ENCODE peak calls at places on chromosome 14, in four cellular contexts. One of them, this sample, is unnamed.

GRCh38 chr14:101927859-101928258 is 36.5 kb upstream of the DYNC1H1 start:
- DNase-seq in lower leg skin: peak
- DNase-seq in tibial artery: peak
- DNase-seq in activated CD4-positive, CD25-positive, alpha-beta regulatory T cell: no peak
- DNase-seq in this sample: no peak

GRCh38 chr14:104976198-104977007 is 1.8 kb downstream of the AHNAK2 start:
- DNase-seq in tibial artery: peak
- DNase-seq in activated CD4-positive, CD25-positive, alpha-beta regulatory T cell: peak
- DNase-seq in lower leg skin: peak
- DNase-seq in this sample: peak

GRCh38 chr14:28754209-28754985 is 12.2 kb upstream of the FOXG1 start:
- DNase-seq in tibial artery: no peak
- DNase-seq in lower leg skin: no peak
- DNase-seq in activated CD4-positive, CD25-positive, alpha-beta regulatory T cell: no peak
- DNase-seq in this sample: no peak

GRCh38 chr14:64706552-64707193 is 2.4 kb downstream of the PLEKHG3 start:
- DNase-seq in lower leg skin: no peak
- DNase-seq in activated CD4-positive, CD25-positive, alpha-beta regulatory T cell: no peak
- DNase-seq in tibial artery: peak
- DNase-seq in this sample: peak

GRCh38 chr14:26984318-26985177 is 386.7 kb upstream of the NOVA1 start:
- DNase-seq in lower leg skin: peak
- DNase-seq in tibial artery: peak
- DNase-seq in activated CD4-positive, CD25-positive, alpha-beta regulatory T cell: no peak
- DNase-seq in this sample: no peak

GRCh38 chr14:21169587-21169986 is 13.7 kb upstream of the OR5AU1 start:
- DNase-seq in tibial artery: no peak
- DNase-seq in lower leg skin: no peak
- DNase-seq in activated CD4-positive, CD25-positive, alpha-beta regulatory T cell: no peak
- DNase-seq in this sample: no peak

GRCh38 chr14:104435147-104436046 is 144.2 kb upstream of the C14orf180 start:
- DNase-seq in lower leg skin: no peak
- DNase-seq in tibial artery: no peak
- DNase-seq in activated CD4-positive, CD25-positive, alpha-beta regulatory T cell: no peak
- DNase-seq in this sample: no peak

GRCh38 chr14:22318951-22319350 is 270.1 kb downstream of the DAD1 start:
- DNase-seq in lower leg skin: no peak
- DNase-seq in tibial artery: no peak
- DNase-seq in activated CD4-positive, CD25-positive, alpha-beta regulatory T cell: no peak
- DNase-seq in this sample: no peak

GRCh38 chr14:57657487-57657886 is 163.8 kb upstream of the CCDC198 start:
- DNase-seq in activated CD4-positive, CD25-positive, alpha-beta regulatory T cell: no peak
- DNase-seq in lower leg skin: no peak
- DNase-seq in tibial artery: no peak
- DNase-seq in this sample: no peak

GRCh38 chr14:97056086-97056485 is 258.9 kb downstream of the VRK1 start:
- DNase-seq in lower leg skin: no peak
- DNase-seq in activated CD4-positive, CD25-positive, alpha-beta regulatory T cell: no peak
- DNase-seq in tibial artery: no peak
- DNase-seq in this sample: no peak

GRCh38 chr14:100114109-100114765 is 45.2 kb downstream of the DEGS2 start:
- DNase-seq in lower leg skin: no peak
- DNase-seq in tibial artery: no peak
- DNase-seq in activated CD4-positive, CD25-positive, alpha-beta regulatory T cell: no peak
- DNase-seq in this sample: no peak